ENCODE peak calls at places on chromosomes 4 and X, in four cellular contexts. R, L, D and G are unnamed samples.

GRCh38 chrX:123976671-123977316 is 15.3 kb downstream of the STAG2 start:
- DNase-seq in R (no peak), L (peak), D (no peak), G (no peak)

GRCh38 chr4:15836362-15836761 is 58.2 kb downstream of the CD38 start:
- DNase-seq in R (no peak), L (no peak), D (no peak), G (no peak)

GRCh38 chr4:100261346-100261745 is 71.1 kb upstream of the DDIT4L start:
- DNase-seq in R (no peak), L (no peak), D (no peak), G (no peak)

GRCh38 chr4:176360446-176360845 is 40.7 kb downstream of the SPCS3 start:
- DNase-seq in R (no peak), L (no peak), D (no peak), G (no peak)

GRCh38 chr4:122104184-122104583 is 47.9 kb upstream of the BLTP1 start:
- DNase-seq in R (no peak), L (no peak), D (no peak), G (no peak)

GRCh38 chrX:116749943-116750342 is 287.2 kb upstream of the CT83 start:
- DNase-seq in R (no peak), L (no peak), D (no peak), G (no peak)

GRCh38 chr4:56843421-56843899 is 22.0 kb upstream of the SPINK2 start:
- DNase-seq in R (no peak), L (peak), D (peak), G (no peak)

GRCh38 chr4:107037188-107037587 is 1.1 kb upstream of the DKK2 start:
- DNase-seq in R (no peak), L (peak), D (peak), G (no peak)

GRCh38 chr4:141102367-141102766 is 30.9 kb downstream of the RNF150 start:
- DNase-seq in R (no peak), L (peak), D (no peak), G (peak)

GRCh38 chr4:47615385-47615784 is 130.3 kb downstream of the ATP10D start:
- DNase-seq in R (no peak), L (peak), D (no peak), G (no peak)

GRCh38 chrX:9654928-9655327 is 110.7 kb downstream of the GPR143 start:
- DNase-seq in R (no peak), L (no peak), D (no peak), G (no peak)

GRCh38 chr4:128483041-128483440 is 195.4 kb upstream of the PGRMC2 start:
- DNase-seq in R (no peak), L (no peak), D (no peak), G (no peak)

GRCh38 chrX:126137899-126138298 is 28.2 kb downstream of the DCAF12L2 start:
- DNase-seq in R (no peak), L (no peak), D (peak), G (no peak)

GRCh38 chr4:155667538-155668511 is 1.2 kb downstream of the GUCY1A1 start:
- DNase-seq in R (no peak), L (peak), D (peak), G (no peak)

GRCh38 chr4:12633058-12633651 is 851.0 kb downstream of the RAB28 start:
- DNase-seq in R (peak), L (peak), D (peak), G (peak)

GRCh38 chrX:36930491-36930890 is 77.7 kb upstream of the FAM47C start:
- DNase-seq in R (no peak), L (no peak), D (no peak), G (no peak)

GRCh38 chrX:118182050-118182449 is 65.4 kb upstream of the KLHL13 start:
- DNase-seq in R (no peak), L (no peak), D (no peak), G (no peak)

GRCh38 chr4:31108762-31109161 is 388.6 kb downstream of the PCDH7 start:
- DNase-seq in R (no peak), L (no peak), D (peak), G (no peak)

GRCh38 chr4:122764808-122765189 is 32.3 kb downstream of the BBS12 start:
- DNase-seq in R (peak), L (peak), D (no peak), G (peak)

GRCh38 chr4:105989411-105990242 is 94.4 kb downstream of the NPNT start:
- DNase-seq in R (no peak), L (no peak), D (no peak), G (no peak)

GRCh38 chr4:32991663-32992062 is 2271.5 kb downstream of the PCDH7 start:
- DNase-seq in R (no peak), L (peak), D (no peak), G (no peak)

GRCh38 chrX:69097451-69098236 is 67.6 kb downstream of the PJA1 start:
- DNase-seq in R (no peak), L (no peak), D (peak), G (no peak)

GRCh38 chrX:40167240-40168182 is 69.8 kb upstream of the BCOR start:
- DNase-seq in R (no peak), L (no peak), D (peak), G (no peak)

GRCh38 chr4:53780736-53781400 is 189.6 kb upstream of the LNX1 start:
- DNase-seq in R (no peak), L (no peak), D (no peak), G (no peak)

GRCh38 chrX:154505726-154506125 is 10.3 kb downstream of the FAM3A start:
- DNase-seq in R (no peak), L (peak), D (no peak), G (no peak)

GRCh38 chrX:77275392-77275791 is 171.8 kb upstream of the FGF16 start:
- DNase-seq in R (no peak), L (no peak), D (no peak), G (no peak)

GRCh38 chrX:47831788-47832187 is 4.9 kb upstream of the ZNF81 start:
- DNase-seq in R (no peak), L (peak), D (peak), G (no peak)

GRCh38 chr4:27316176-27316575 is 455.5 kb downstream of the STIM2 start:
- DNase-seq in R (no peak), L (no peak), D (no peak), G (no peak)

GRCh38 chr4:162131256-162131655 is 32.5 kb downstream of the FSTL5 start:
- DNase-seq in R (no peak), L (peak), D (no peak), G (no peak)

GRCh38 chr4:10625130-10625529 is 59.4 kb downstream of the CLNK start:
- DNase-seq in R (no peak), L (no peak), D (no peak), G (no peak)

GRCh38 chrX:13110427-13111324 is 66.3 kb upstream of the FAM9C start:
- DNase-seq in R (no peak), L (peak), D (no peak), G (peak)

DNA sequence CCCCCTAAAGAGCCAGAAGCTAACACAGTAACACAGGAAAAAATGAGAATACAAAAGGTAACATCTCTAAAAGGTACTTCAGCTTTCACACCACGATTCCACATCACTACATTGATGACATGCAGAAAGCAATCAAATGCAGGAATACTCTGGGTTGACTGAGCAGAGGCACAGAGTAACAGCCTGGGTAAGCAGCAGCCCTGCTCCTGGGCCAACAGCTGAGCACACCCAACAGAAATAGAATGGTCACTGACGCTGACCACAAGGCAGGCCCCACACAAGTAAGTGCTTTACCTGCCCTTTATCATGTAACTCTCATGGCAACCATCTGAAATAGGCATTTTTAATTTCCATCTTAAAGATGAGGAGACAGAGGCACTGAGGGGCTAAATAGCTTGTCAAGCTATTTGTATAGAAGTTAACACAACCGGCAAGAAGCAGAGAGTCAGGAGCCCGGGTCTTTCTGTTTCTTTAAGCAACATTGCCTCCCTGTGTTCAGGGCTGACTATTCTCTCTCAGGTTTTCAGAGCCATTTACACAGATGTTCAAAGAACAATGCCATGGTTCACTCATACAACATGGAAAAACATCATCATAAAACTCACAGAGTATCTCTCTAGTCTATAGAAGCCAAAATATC is 168.9 kb downstream of the ZNF674 start:
- DNase-seq in R (peak), L (peak), D (peak), G (peak)
- TF ChIP-seq CTCF in R (peak), L (peak), D (peak), G (peak)

GRCh38 chr4:70759126-70759525 is 37.4 kb downstream of the RUFY3 start:
- DNase-seq in R (no peak), L (no peak), D (no peak), G (no peak)
- TF ChIP-seq CTCF in R (no peak), L (no peak), D (no peak), G (no peak)

GRCh38 chr4:112327950-112328349 is 30.8 kb downstream of the ALPK1 start:
- DNase-seq in R (peak), L (peak), D (peak), G (peak)
- TF ChIP-seq CTCF in R (peak), L (peak), D (peak), G (peak)

GRCh38 chrX:38175140-38175539 is 45.5 kb downstream of the SRPX start:
- DNase-seq in R (no peak), L (peak), D (peak), G (no peak)
- TF ChIP-seq CTCF in R (peak), L (peak), D (peak), G (peak)